ENCODE peak calls at places on chromosomes 4 and X, in six cellular contexts. T, W, B, S, C and V are unnamed samples.

GRCh38 chr4:69910016-69910782 is 20.7 kb upstream of the CSN1S1 start:
- DNase-seq in S (peak; percentile 80), C (no peak), B (no peak), W (peak; percentile 42), T (no peak), V (peak; percentile 87)

GRCh38 chr4:54660145-54660535 is 2.4 kb downstream of the KIT start:
- DNase-seq in B (no peak), W (no peak), C (no peak), T (no peak), S (no peak), V (no peak)

GRCh38 chr4:42673084-42673429 is 16.2 kb upstream of the ATP8A1 start:
- DNase-seq in S (peak; percentile 61), T (no peak), C (no peak), B (no peak), W (peak; percentile 52), V (peak; percentile 60)

GRCh38 chr4:4412661-4413372 is 25.9 kb downstream of the NSG1 start:
- DNase-seq in T (no peak), C (no peak), B (no peak), S (no peak), W (no peak), V (no peak)

GRCh38 chr4:41095973-41096372 is 118.4 kb downstream of the APBB2 start:
- DNase-seq in W (peak; percentile 62), C (no peak), T (peak; percentile 47), B (no peak), S (peak; percentile 62), V (peak; percentile 49)

GRCh38 chr4:142293536-142293935 is 552.6 kb downstream of the INPP4B start:
- DNase-seq in B (no peak), T (no peak), S (no peak), C (no peak), W (peak; percentile 52), V (peak; percentile 58)

GRCh38 chr4:71141125-71141524 is 147.7 kb downstream of the DCK start:
- DNase-seq in B (no peak), S (no peak), T (no peak), W (no peak), C (no peak), V (peak; percentile 3)

GRCh38 chrX:68684291-68684918 is 36.9 kb downstream of the STARD8 start:
- DNase-seq in B (no peak), C (no peak), S (no peak), T (no peak), W (no peak), V (peak; percentile 48)

GRCh38 chr4:85829276-85830051 is 354.5 kb downstream of the ARHGAP24 start:
- DNase-seq in C (no peak), B (no peak), T (no peak), S (peak; percentile 62), W (peak; percentile 31), V (peak; percentile 47)

GRCh38 chr4:121784975-121785374 is 16.1 kb upstream of the EXOSC9 start:
- DNase-seq in C (peak; percentile 73), B (no peak), T (no peak), S (peak; percentile 97), W (peak; percentile 94), V (peak; percentile 98)

GRCh38 chrX:152923599-152923998 is 25.7 kb downstream of the ZNF185 start:
- DNase-seq in S (no peak), W (no peak), B (no peak), C (no peak), T (no peak), V (no peak)

GRCh38 chr4:978957-979701 is 5.8 kb upstream of the DGKQ start:
- DNase-seq in S (peak; percentile 70), B (no peak), C (no peak), T (no peak), W (no peak), V (peak; percentile 70)

GRCh38 chr4:128973384-128973783 is 120.0 kb downstream of the SCLT1 start:
- DNase-seq in S (no peak), T (no peak), W (no peak), C (no peak), B (no peak), V (no peak)

GRCh38 chrX:3791449-3791848 is 78.0 kb upstream of the PRKX start:
- DNase-seq in S (no peak), W (no peak), T (no peak), C (no peak), B (no peak), V (no peak)

GRCh38 chr4:115145393-115146160 is 32.2 kb upstream of the NDST4 start:
- DNase-seq in S (no peak), C (no peak), B (no peak), T (no peak), W (no peak), V (no peak)

GRCh38 chr4:101806914-101807313 is 16.4 kb downstream of the BANK1 start:
- DNase-seq in T (peak; percentile 96), B (no peak), S (peak; percentile 58), C (peak; percentile 5), W (no peak), V (peak; percentile 56)

GRCh38 chr4:159503243-159503642 is 400.4 kb downstream of the RAPGEF2 start:
- DNase-seq in W (no peak), C (no peak), T (no peak), B (no peak), S (no peak), V (no peak)

GRCh38 chr4:41815478-41815877 is 67.0 kb upstream of the PHOX2B start:
- DNase-seq in C (no peak), W (no peak), B (no peak), T (no peak), S (no peak), V (no peak)

GRCh38 chr4:43163101-43163792 is 270.7 kb downstream of the GRXCR1 start:
- DNase-seq in T (no peak), B (no peak), S (no peak), C (no peak), W (no peak), V (no peak)

GRCh38 chr4:122845066-122845465 is 18.4 kb downstream of the FGF2 start:
- DNase-seq in S (no peak), C (no peak), T (no peak), W (no peak), B (no peak), V (no peak)

GRCh38 chr4:1290165-1290977 is 680 bp downstream of the MAEA start:
- DNase-seq in C (peak; percentile 10), B (peak; percentile 67), W (no peak), S (peak; percentile 68), T (peak; percentile 58), V (no peak)

GRCh38 chrX:110304884-110305283 is 13.0 kb downstream of the AMMECR1 start:
- DNase-seq in C (no peak), W (no peak), T (no peak), B (no peak), S (no peak), V (no peak)

GRCh38 chrX:3066555-3066954 is 25.3 kb downstream of the ARSF start:
- DNase-seq in C (no peak), T (peak; percentile 49), B (no peak), S (peak; percentile 2), W (no peak), V (peak; percentile 10)

GRCh38 chr4:183146478-183146877 is 47.4 kb downstream of the WWC2 start:
- DNase-seq in T (no peak), B (no peak), C (no peak), W (no peak), S (no peak), V (no peak)

GRCh38 chr4:25870081-25870480 is 7.3 kb upstream of the SEL1L3 start:
- DNase-seq in T (no peak), B (no peak), W (no peak), C (no peak), S (no peak), V (no peak)

GRCh38 chr4:67700119-67700873 is 659 bp downstream of the UBA6 start:
- DNase-seq in S (peak; percentile 64), B (no peak), C (no peak), W (peak; percentile 50), T (peak; percentile 72), V (peak; percentile 17)

GRCh38 chr4:67700874-67701850 is at the start of gene UBA6:
- DNase-seq in S (peak; percentile 99), T (peak; percentile 99), B (peak; percentile 98), W (peak; percentile 96), C (peak; percentile 95), V (peak; percentile 96)

GRCh38 chr4:67704843-67705242 is 3.9 kb upstream of the UBA6 start:
- DNase-seq in T (no peak), S (no peak), B (no peak), C (no peak), W (no peak), V (no peak)

GRCh38 chr4:67699603-67700002 is 1.4 kb downstream of the UBA6 start:
- DNase-seq in T (no peak), C (no peak), W (no peak), B (no peak), S (no peak), V (no peak)

DNA sequence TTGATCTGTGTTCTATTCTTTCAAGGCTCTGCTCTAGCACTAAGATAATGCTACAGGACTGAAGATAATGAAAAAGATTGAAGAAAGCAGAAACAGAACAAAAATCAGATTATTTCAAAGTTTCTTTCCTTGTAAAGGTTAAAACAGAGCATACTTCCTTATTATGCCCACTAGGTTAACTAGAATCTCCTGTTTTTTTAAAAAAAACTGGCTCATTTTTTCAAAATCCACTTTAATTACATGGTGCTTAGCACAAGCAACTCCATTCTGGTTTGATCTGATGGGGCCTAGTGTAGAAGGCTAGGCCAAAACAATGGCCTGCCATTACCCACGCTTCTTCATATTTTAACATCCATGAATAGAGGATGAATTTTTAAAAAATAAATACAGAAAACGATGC is 1.2 kb upstream of the UBA6 start:
- DNase-seq in S (no peak), B (no peak), W (no peak), T (no peak), C (no peak), V (no peak)
- H3K4me3 ChIP-seq in S (peak overlapping the region; percentile 95), B (no peak overlapping the region), W (peak overlapping the region; percentile 94), T (peak overlapping the region; percentile 98), C (peak overlapping the region; percentile 71), V (no peak overlapping the region)

GRCh38 chr4:140427919-140428471 is 547 bp upstream of the CLGN start:
- DNase-seq in B (no peak), C (peak; percentile 42), T (no peak), S (peak; percentile 1), W (no peak), V (peak; percentile 4)
- H3K4me3 ChIP-seq in B (peak overlapping the region; percentile 44), C (peak overlapping the region; percentile 80), T (peak overlapping the region; percentile 66), S (peak overlapping the region; percentile 83), W (peak overlapping the region; percentile 57), V (peak overlapping the region; percentile 55)

DNA sequence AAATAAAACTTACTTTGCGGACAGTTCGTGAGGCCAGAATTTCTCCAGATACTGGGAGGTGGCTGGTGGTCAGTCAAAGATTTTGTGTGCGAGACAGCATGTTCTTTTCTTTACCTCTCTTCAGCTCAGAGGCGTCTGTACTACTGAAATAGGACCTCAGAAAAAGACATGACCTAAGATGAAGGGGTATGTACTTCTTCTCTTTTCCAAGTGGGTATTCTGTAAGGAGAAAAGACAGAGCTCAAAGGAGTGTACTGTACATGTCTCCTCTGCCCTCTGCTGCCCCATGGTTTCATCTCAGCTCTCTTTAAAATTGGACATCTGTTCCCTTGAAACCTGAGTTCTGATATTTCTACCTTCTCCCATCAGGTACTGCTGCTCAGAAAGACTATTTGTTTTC is 38.1 kb downstream of the SEPTIN11 start:
- DNase-seq in C (no peak), W (no peak), T (no peak), S (peak; percentile 61), B (no peak), V (no peak)
- H3K4me3 ChIP-seq in C (no peak overlapping the region), W (peak overlapping the region; percentile 22), T (no peak overlapping the region), S (peak overlapping the region; percentile 69), B (no peak overlapping the region), V (peak overlapping the region; percentile 40)

DNA sequence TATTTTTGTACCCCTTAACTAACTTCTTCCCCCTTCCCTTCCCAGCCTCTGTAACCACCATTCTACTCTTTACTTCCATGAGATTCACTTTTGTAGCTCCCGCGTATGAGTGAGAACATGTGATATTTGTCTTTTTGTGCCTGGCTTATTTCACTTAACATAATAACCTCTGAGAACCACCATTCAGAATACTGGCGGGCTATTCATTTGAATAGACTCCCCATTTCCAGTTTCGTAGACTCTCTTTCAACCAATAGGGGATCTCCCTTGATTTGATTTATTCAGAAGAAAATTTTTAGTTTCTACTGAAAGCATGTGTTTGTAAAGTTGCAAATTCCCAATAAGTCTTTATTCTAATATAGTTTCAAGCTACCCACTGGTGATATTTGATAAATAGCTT is 117.2 kb downstream of the GATB start:
- DNase-seq in W (no peak), B (no peak), T (no peak), S (no peak), C (no peak), V (no peak)
- H3K4me3 ChIP-seq in W (no peak overlapping the region), B (no peak overlapping the region), T (no peak overlapping the region), S (no peak overlapping the region), C (no peak overlapping the region), V (no peak overlapping the region)